ENCODE peak calls at places on chromosomes 11 and 22, in six cellular contexts. L, P, M, E, T and V are unnamed samples.

GRCh38 chr11:131372243-131372930 is 2.0 kb downstream of the NTM start:
- DNase-seq in P (no peak), M (no peak), T (no peak), L (no peak), E (no peak), V (no peak)

GRCh38 chr11:115471367-115471766 is 32.8 kb downstream of the CADM1 start:
- DNase-seq in L (no peak), E (no peak), M (no peak), T (no peak), P (no peak), V (no peak)

GRCh38 chr11:91587131-91587530 is 637.5 kb upstream of the FAT3 start:
- DNase-seq in M (no peak), E (no peak), L (no peak), T (no peak), P (no peak), V (no peak)

GRCh38 chr11:7538466-7539454 is 25.0 kb downstream of the PPFIBP2 start:
- DNase-seq in T (no peak), P (no peak), L (no peak), M (no peak), E (no peak), V (no peak)

GRCh38 chr11:117097567-117098268 is 510 bp downstream of the SIK3 start:
- DNase-seq in L (peak), E (peak), T (peak), P (no peak), M (peak), V (peak)

GRCh38 chr11:134024420-134025085 is 44.3 kb upstream of the JAM3 start:
- DNase-seq in P (no peak), M (no peak), T (peak), E (no peak), L (no peak), V (no peak)

GRCh38 chr11:28767574-28767973 is 659.4 kb downstream of the METTL15 start:
- DNase-seq in M (no peak), L (no peak), P (no peak), T (no peak), E (no peak), V (no peak)

GRCh38 chr22:47064016-47064415 is 301.6 kb downstream of the TBC1D22A start:
- DNase-seq in P (no peak), T (no peak), E (no peak), L (no peak), M (no peak), V (no peak)

GRCh38 chr11:11265320-11265719 is 87.7 kb downstream of the CSNK2A3 start:
- DNase-seq in M (no peak), E (no peak), L (no peak), T (no peak), P (no peak), V (no peak)

GRCh38 chr11:19735512-19735911 is 22.9 kb downstream of the NAV2 start:
- DNase-seq in M (no peak), E (no peak), P (no peak), L (no peak), T (no peak), V (no peak)

GRCh38 chr11:79973701-79974626 is 533.1 kb upstream of the TENM4 start:
- DNase-seq in L (no peak), T (no peak), M (no peak), P (no peak), E (no peak), V (no peak)

GRCh38 chr11:75312346-75312745 is 39.1 kb downstream of the ARRB1 start:
- DNase-seq in M (no peak), T (no peak), L (no peak), E (no peak), P (no peak), V (no peak)

GRCh38 chr11:36569095-36569494 is 1.3 kb downstream of the RAG1 start:
- DNase-seq in P (no peak), E (no peak), L (no peak), M (no peak), T (no peak), V (no peak)

GRCh38 chr11:47766363-47767227 is 546 bp downstream of the FNBP4 start:
- DNase-seq in L (peak), E (peak), M (peak), P (peak), T (peak), V (peak)

GRCh38 chr11:130585545-130585944 is 137.1 kb downstream of the ADAMTS15 start:
- DNase-seq in T (peak), L (no peak), M (no peak), P (no peak), E (no peak), V (no peak)

GRCh38 chr11:102286292-102286691 is 31.0 kb upstream of the BIRC3 start:
- DNase-seq in E (no peak), P (no peak), M (no peak), L (no peak), T (no peak), V (no peak)

GRCh38 chr11:75547617-75548054 is 14.4 kb upstream of the SERPINH1 start:
- DNase-seq in E (peak), P (no peak), L (peak), M (peak), T (peak), V (peak)

GRCh38 chr11:103927535-103927934 is 108.9 kb upstream of the DDI1 start:
- DNase-seq in M (no peak), L (no peak), P (no peak), T (peak), E (no peak), V (no peak)

GRCh38 chr11:67488155-67488480 is 5.3 kb downstream of the AIP start:
- DNase-seq in L (no peak), E (no peak), P (no peak), T (no peak), M (no peak), V (no peak)

GRCh38 chr22:17726561-17727243 is 47.6 kb downstream of the BID start:
- DNase-seq in P (no peak), M (no peak), T (no peak), L (no peak), E (no peak), V (no peak)